ENCODE peak calls at places on chromosomes 3 and 15, in six cellular contexts. One of them, this sample, is unnamed.

GRCh38 chr3:61561374-61562041 is at the start of gene PTPRG:
- ATAC-seq in HepG2: peak
- ATAC-seq in HCT116: peak
- ATAC-seq in GM12878: peak
- ATAC-seq in K562: no peak
- ATAC-seq in upper lobe of left lung: peak
- ATAC-seq in this sample: peak

GRCh38 chr15:90413411-90414379 is 25.7 kb downstream of the IQGAP1 start:
- ATAC-seq in K562: peak
- ATAC-seq in HepG2: no peak
- ATAC-seq in upper lobe of left lung: no peak
- ATAC-seq in HCT116: peak
- ATAC-seq in GM12878: no peak
- ATAC-seq in this sample: no peak

GRCh38 chr3:50675179-50676030 is 678 bp downstream of the DOCK3 start:
- ATAC-seq in HepG2: no peak
- ATAC-seq in K562: peak
- ATAC-seq in GM12878: peak
- ATAC-seq in HCT116: peak
- ATAC-seq in upper lobe of left lung: no peak
- ATAC-seq in this sample: peak

GRCh38 chr3:46902188-46902631 is 24.7 kb downstream of the PTH1R start:
- ATAC-seq in K562: no peak
- ATAC-seq in upper lobe of left lung: no peak
- ATAC-seq in GM12878: no peak
- ATAC-seq in HepG2: no peak
- ATAC-seq in HCT116: no peak
- ATAC-seq in this sample: no peak

GRCh38 chr3:38606561-38606960 is 42.9 kb downstream of the SCN5A start:
- ATAC-seq in upper lobe of left lung: no peak
- ATAC-seq in K562: no peak
- ATAC-seq in GM12878: no peak
- ATAC-seq in HepG2: no peak
- ATAC-seq in HCT116: no peak
- ATAC-seq in this sample: no peak

GRCh38 chr15:40500584-40501330 is 30.0 kb downstream of the CHST14 start:
- ATAC-seq in GM12878: no peak
- ATAC-seq in HepG2: no peak
- ATAC-seq in HCT116: no peak
- ATAC-seq in K562: no peak
- ATAC-seq in upper lobe of left lung: no peak
- ATAC-seq in this sample: no peak

GRCh38 chr15:77173487-77173886 is 102.6 kb upstream of the TSPAN3 start:
- ATAC-seq in HepG2: peak
- ATAC-seq in GM12878: no peak
- ATAC-seq in K562: no peak
- ATAC-seq in HCT116: no peak
- ATAC-seq in upper lobe of left lung: no peak
- ATAC-seq in this sample: no peak

GRCh38 chr3:45258317-45258716 is 32.2 kb upstream of the TMEM158 start:
- ATAC-seq in upper lobe of left lung: no peak
- ATAC-seq in HCT116: no peak
- ATAC-seq in GM12878: no peak
- ATAC-seq in HepG2: no peak
- ATAC-seq in K562: peak
- ATAC-seq in this sample: no peak

GRCh38 chr3:66376568-66376967 is 124.3 kb downstream of the LRIG1 start:
- ATAC-seq in HepG2: peak
- ATAC-seq in K562: peak
- ATAC-seq in upper lobe of left lung: no peak
- ATAC-seq in HCT116: peak
- ATAC-seq in GM12878: no peak
- ATAC-seq in this sample: peak

GRCh38 chr15:81011593-81011992 is 10.9 kb downstream of the TLNRD1 start:
- ATAC-seq in GM12878: no peak
- ATAC-seq in upper lobe of left lung: no peak
- ATAC-seq in HCT116: no peak
- ATAC-seq in K562: no peak
- ATAC-seq in HepG2: no peak
- ATAC-seq in this sample: no peak

GRCh38 chr15:33326908-33327307 is 16.1 kb downstream of the RYR3 start:
- ATAC-seq in HCT116: no peak
- ATAC-seq in HepG2: no peak
- ATAC-seq in K562: no peak
- ATAC-seq in GM12878: no peak
- ATAC-seq in upper lobe of left lung: no peak
- ATAC-seq in this sample: no peak

GRCh38 chr15:91975241-91975978 is 121.9 kb downstream of the SLCO3A1 start:
- ATAC-seq in HCT116: peak
- ATAC-seq in GM12878: peak
- ATAC-seq in HepG2: peak
- ATAC-seq in upper lobe of left lung: no peak
- ATAC-seq in K562: no peak
- ATAC-seq in this sample: no peak

GRCh38 chr3:168006584-168006983 is 89.1 kb downstream of the GOLIM4 start:
- ATAC-seq in K562: peak
- ATAC-seq in upper lobe of left lung: no peak
- ATAC-seq in HepG2: no peak
- ATAC-seq in GM12878: no peak
- ATAC-seq in HCT116: no peak
- ATAC-seq in this sample: no peak

GRCh38 chr3:62940763-62941632 is 65.8 kb upstream of the CADPS start:
- ATAC-seq in upper lobe of left lung: no peak
- ATAC-seq in K562: peak
- ATAC-seq in HepG2: no peak
- ATAC-seq in GM12878: no peak
- ATAC-seq in HCT116: no peak
- ATAC-seq in this sample: no peak

GRCh38 chr3:37139567-37140052 is 34.8 kb downstream of the LRRFIP2 start:
- ATAC-seq in HepG2: peak
- ATAC-seq in GM12878: peak
- ATAC-seq in K562: peak
- ATAC-seq in HCT116: no peak
- ATAC-seq in upper lobe of left lung: no peak
- ATAC-seq in this sample: no peak

GRCh38 chr3:184156522-184156955 is 1.4 kb downstream of the DVL3 start:
- ATAC-seq in HepG2: peak
- ATAC-seq in upper lobe of left lung: peak
- ATAC-seq in GM12878: peak
- ATAC-seq in HCT116: peak
- ATAC-seq in K562: peak
- ATAC-seq in this sample: peak

GRCh38 chr3:8599146-8599545 is 45.5 kb downstream of the SSUH2 start:
- ATAC-seq in upper lobe of left lung: no peak
- ATAC-seq in K562: no peak
- ATAC-seq in HCT116: no peak
- ATAC-seq in HepG2: no peak
- ATAC-seq in GM12878: no peak
- ATAC-seq in this sample: no peak

GRCh38 chr15:68290715-68291114 is 13.2 kb downstream of the FEM1B start:
- ATAC-seq in GM12878: no peak
- ATAC-seq in HepG2: no peak
- ATAC-seq in K562: no peak
- ATAC-seq in HCT116: no peak
- ATAC-seq in upper lobe of left lung: no peak
- ATAC-seq in this sample: no peak

GRCh38 chr15:63234479-63234878 is 42.9 kb upstream of the APH1B start:
- ATAC-seq in upper lobe of left lung: peak
- ATAC-seq in GM12878: peak
- ATAC-seq in HepG2: no peak
- ATAC-seq in HCT116: no peak
- ATAC-seq in K562: peak
- ATAC-seq in this sample: peak

GRCh38 chr15:93420050-93420452 is 331.0 kb upstream of the RGMA start:
- ATAC-seq in upper lobe of left lung: no peak
- ATAC-seq in GM12878: no peak
- ATAC-seq in HepG2: peak
- ATAC-seq in K562: no peak
- ATAC-seq in HCT116: peak
- ATAC-seq in this sample: no peak

GRCh38 chr15:60957111-60957510 is 272.0 kb downstream of the RORA start:
- ATAC-seq in HepG2: no peak
- ATAC-seq in GM12878: no peak
- ATAC-seq in K562: no peak
- ATAC-seq in HCT116: no peak
- ATAC-seq in upper lobe of left lung: no peak
- ATAC-seq in this sample: no peak

GRCh38 chr15:95875141-95875643 is 455.3 kb upstream of the NR2F2 start:
- ATAC-seq in HepG2: no peak
- ATAC-seq in GM12878: no peak
- ATAC-seq in upper lobe of left lung: no peak
- ATAC-seq in K562: no peak
- ATAC-seq in HCT116: no peak
- ATAC-seq in this sample: peak

GRCh38 chr3:36380171-36381031 is at the start of gene STAC:
- ATAC-seq in HCT116: no peak
- ATAC-seq in K562: no peak
- ATAC-seq in GM12878: no peak
- ATAC-seq in upper lobe of left lung: peak
- ATAC-seq in HepG2: peak
- ATAC-seq in this sample: peak

GRCh38 chr3:138135141-138135832 is 3.1 kb upstream of the A4GNT start:
- ATAC-seq in K562: no peak
- ATAC-seq in GM12878: no peak
- ATAC-seq in HepG2: no peak
- ATAC-seq in upper lobe of left lung: no peak
- ATAC-seq in HCT116: no peak
- ATAC-seq in this sample: no peak

GRCh38 chr3:45881031-45882022 is 5.0 kb upstream of the CCR9 start:
- ATAC-seq in GM12878: peak
- ATAC-seq in HCT116: peak
- ATAC-seq in K562: peak
- ATAC-seq in upper lobe of left lung: no peak
- ATAC-seq in HepG2: no peak
- ATAC-seq in this sample: no peak

GRCh38 chr3:196323723-196324122 is 5.7 kb upstream of the DYNLT2B start:
- ATAC-seq in K562: peak
- ATAC-seq in upper lobe of left lung: no peak
- ATAC-seq in HepG2: peak
- ATAC-seq in GM12878: peak
- ATAC-seq in HCT116: peak
- ATAC-seq in this sample: no peak

GRCh38 chr3:49016414-49017228 is 1.8 kb downstream of the DALRD3 start:
- ATAC-seq in GM12878: no peak
- ATAC-seq in K562: no peak
- ATAC-seq in HCT116: no peak
- ATAC-seq in HepG2: no peak
- ATAC-seq in upper lobe of left lung: no peak
- ATAC-seq in this sample: no peak
- TF ChIP-seq POLR2A in GM12878: no peak
- TF ChIP-seq POLR2A in K562: peak
- TF ChIP-seq POLR2A in HCT116: no peak
- TF ChIP-seq POLR2A in HepG2: no peak
- TF ChIP-seq POLR2A in upper lobe of left lung: no peak
- TF ChIP-seq POLR2A in this sample: no peak

GRCh38 chr3:16508591-16508995 is 4.9 kb downstream of the RFTN1 start:
- ATAC-seq in HepG2: no peak
- ATAC-seq in upper lobe of left lung: no peak
- ATAC-seq in HCT116: no peak
- ATAC-seq in GM12878: peak
- ATAC-seq in K562: no peak
- ATAC-seq in this sample: no peak

GRCh38 chr3:16506451-16506850 is 7.0 kb downstream of the RFTN1 start:
- ATAC-seq in HCT116: no peak
- ATAC-seq in HepG2: no peak
- ATAC-seq in GM12878: no peak
- ATAC-seq in K562: no peak
- ATAC-seq in upper lobe of left lung: no peak
- ATAC-seq in this sample: no peak

GRCh38 chr3:16508242-16508575 is 5.3 kb downstream of the RFTN1 start:
- ATAC-seq in GM12878: no peak
- ATAC-seq in HCT116: no peak
- ATAC-seq in upper lobe of left lung: no peak
- ATAC-seq in K562: no peak
- ATAC-seq in HepG2: no peak
- ATAC-seq in this sample: no peak

GRCh38 chr3:16506884-16507409 is 6.6 kb downstream of the RFTN1 start:
- ATAC-seq in HepG2: no peak
- ATAC-seq in HCT116: no peak
- ATAC-seq in GM12878: no peak
- ATAC-seq in K562: no peak
- ATAC-seq in upper lobe of left lung: no peak
- ATAC-seq in this sample: no peak

GRCh38 chr3:16507540-16508241 is 5.8 kb downstream of the RFTN1 start:
- ATAC-seq in upper lobe of left lung: no peak
- ATAC-seq in GM12878: no peak
- ATAC-seq in K562: no peak
- ATAC-seq in HepG2: no peak
- ATAC-seq in HCT116: no peak
- ATAC-seq in this sample: no peak
- TF ChIP-seq POLR2AphosphoS5 in upper lobe of left lung: no peak
- TF ChIP-seq POLR2AphosphoS5 in GM12878: peak
- TF ChIP-seq POLR2AphosphoS5 in K562: no peak
- TF ChIP-seq POLR2AphosphoS5 in HepG2: no peak
- TF ChIP-seq POLR2AphosphoS5 in HCT116: no peak
- TF ChIP-seq POLR2AphosphoS5 in this sample: no peak

DNA sequence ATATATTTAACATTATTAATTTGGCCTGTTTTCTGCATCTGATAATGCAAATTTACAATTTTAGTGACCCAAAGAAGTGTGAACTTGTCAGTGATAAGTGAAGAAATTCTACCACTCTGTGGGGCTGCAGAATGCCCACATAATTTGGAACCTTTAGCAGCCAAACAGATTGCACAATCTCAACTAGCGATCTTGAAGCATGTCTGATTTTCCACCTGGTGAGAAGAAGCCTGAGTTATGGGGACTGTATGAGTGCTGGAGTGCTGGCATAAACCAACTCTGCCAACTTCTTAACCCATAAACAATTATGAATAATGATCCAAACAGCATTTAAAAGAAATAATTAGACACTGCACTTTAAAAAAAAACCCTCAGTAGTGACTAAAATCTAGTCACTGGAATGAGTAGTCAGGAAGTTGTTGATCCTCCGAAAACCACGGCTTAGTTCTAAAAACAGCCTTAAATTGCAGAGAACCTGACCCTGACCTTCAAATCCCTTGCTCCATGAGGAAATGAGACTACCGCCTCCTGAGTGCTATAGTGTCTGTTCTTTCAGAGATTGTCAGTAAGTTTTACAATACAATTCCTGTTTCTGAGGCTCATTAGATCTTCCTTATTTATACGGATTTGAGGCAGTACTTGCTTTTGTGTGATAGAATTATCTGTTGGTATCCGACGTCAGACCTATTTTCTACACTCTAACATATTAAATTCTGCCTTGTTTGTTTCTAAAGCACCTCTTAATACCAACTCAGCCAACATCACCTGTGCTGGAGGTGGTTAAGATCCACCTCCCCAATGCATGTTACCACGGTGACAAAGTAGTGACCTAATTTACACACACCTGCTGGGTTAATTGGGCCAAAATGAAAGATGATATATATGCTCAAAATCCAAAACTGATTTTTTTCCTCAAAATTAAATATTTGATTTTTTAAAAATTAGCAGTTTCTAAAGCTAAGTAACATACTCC is 267.7 kb downstream of the ZBTB20 start:
- ATAC-seq in K562: no peak
- ATAC-seq in upper lobe of left lung: no peak
- ATAC-seq in GM12878: peak
- ATAC-seq in HCT116: peak
- ATAC-seq in HepG2: no peak
- ATAC-seq in this sample: peak
- TF ChIP-seq POLR2A in K562: no peak
- TF ChIP-seq POLR2A in upper lobe of left lung: no peak
- TF ChIP-seq POLR2A in GM12878: no peak
- TF ChIP-seq POLR2A in HCT116: no peak
- TF ChIP-seq POLR2A in HepG2: no peak
- TF ChIP-seq POLR2A in this sample: no peak

GRCh38 chr3:194137314-194138097 is 1.6 kb downstream of the HES1 start:
- ATAC-seq in HepG2: peak
- ATAC-seq in upper lobe of left lung: peak
- ATAC-seq in K562: peak
- ATAC-seq in GM12878: peak
- ATAC-seq in HCT116: peak
- ATAC-seq in this sample: no peak
- TF ChIP-seq POLR2AphosphoS5 in HepG2: no peak
- TF ChIP-seq POLR2AphosphoS5 in upper lobe of left lung: peak
- TF ChIP-seq POLR2AphosphoS5 in K562: no peak
- TF ChIP-seq POLR2AphosphoS5 in GM12878: no peak
- TF ChIP-seq POLR2AphosphoS5 in HCT116: peak
- TF ChIP-seq POLR2AphosphoS5 in this sample: peak